ENCODE peak calls at places on chromosomes 16 and 17, in four cellular contexts. One of them, this sample, is unnamed. For H3K36me3, the result is how much of the 10 kb centered on the place peaks cover.

GRCh38 chr16:86566601-86566965 is at the start of gene FOXC2:
- DNase-seq in K562: peak
- DNase-seq in thyroid gland: peak
- DNase-seq in uterus: peak
- DNase-seq in this sample: peak

GRCh38 chr16:77496934-77497333 is 62.1 kb upstream of the ADAMTS18 start:
- DNase-seq in K562: no peak
- DNase-seq in thyroid gland: no peak
- DNase-seq in uterus: no peak
- DNase-seq in this sample: no peak

GRCh38 chr17:694239-694638 is 20.4 kb downstream of the VPS53 start:
- DNase-seq in K562: no peak
- DNase-seq in thyroid gland: no peak
- DNase-seq in uterus: no peak
- DNase-seq in this sample: no peak

GRCh38 chr16:65497571-65497970 is 375.7 kb upstream of the CDH11 start:
- DNase-seq in K562: no peak
- DNase-seq in thyroid gland: no peak
- DNase-seq in uterus: no peak
- DNase-seq in this sample: no peak

GRCh38 chr17:80339731-80340456 is 75.1 kb upstream of the ENDOV start:
- DNase-seq in K562: no peak
- DNase-seq in thyroid gland: no peak
- DNase-seq in uterus: no peak
- DNase-seq in this sample: no peak

GRCh38 chr16:31703526-31704128 is 170.0 kb upstream of the ZNF267 start:
- DNase-seq in K562: no peak
- DNase-seq in thyroid gland: no peak
- DNase-seq in uterus: no peak
- DNase-seq in this sample: no peak

GRCh38 chr16:54048994-54049929 is 237.3 kb downstream of the IRX3 start:
- DNase-seq in K562: no peak
- DNase-seq in thyroid gland: no peak
- DNase-seq in uterus: no peak
- DNase-seq in this sample: no peak

GRCh38 chr17:72119280-72119962 is 1.4 kb upstream of the SOX9 start:
- DNase-seq in K562: no peak
- DNase-seq in thyroid gland: no peak
- DNase-seq in uterus: no peak
- DNase-seq in this sample: no peak

GRCh38 chr17:33873218-33873617 is 381.9 kb upstream of the CCL2 start:
- DNase-seq in K562: peak
- DNase-seq in thyroid gland: no peak
- DNase-seq in uterus: no peak
- DNase-seq in this sample: no peak

GRCh38 chr16:66894055-66894454 is 13.7 kb downstream of the PDP2 start:
- DNase-seq in K562: no peak
- DNase-seq in thyroid gland: no peak
- DNase-seq in uterus: no peak
- DNase-seq in this sample: no peak

GRCh38 chr17:45114117-45114932 is 18.0 kb downstream of the PLCD3 start:
- DNase-seq in K562: no peak
- DNase-seq in thyroid gland: no peak
- DNase-seq in uterus: no peak
- DNase-seq in this sample: no peak

GRCh38 chr16:80964351-80964750 is 42.3 kb downstream of the CMC2 start:
- DNase-seq in K562: no peak
- DNase-seq in thyroid gland: no peak
- DNase-seq in uterus: no peak
- DNase-seq in this sample: no peak

GRCh38 chr16:57186630-57187507 is 740 bp downstream of the RSPRY1 start:
- DNase-seq in K562: peak
- DNase-seq in thyroid gland: peak
- DNase-seq in uterus: peak
- DNase-seq in this sample: peak

GRCh38 chr17:66302761-66303626 is 581 bp downstream of the PRKCA start:
- DNase-seq in K562: peak
- DNase-seq in thyroid gland: peak
- DNase-seq in uterus: peak
- DNase-seq in this sample: peak

GRCh38 chr17:57356722-57357391 is 100.5 kb downstream of the MSI2 start:
- DNase-seq in K562: no peak
- DNase-seq in thyroid gland: no peak
- DNase-seq in uterus: no peak
- DNase-seq in this sample: peak

GRCh38 chr16:65301029-65301428 is 179.2 kb upstream of the CDH11 start:
- DNase-seq in K562: no peak
- DNase-seq in thyroid gland: no peak
- DNase-seq in uterus: no peak
- DNase-seq in this sample: no peak

GRCh38 chr16:77885596-77886295 is 97.4 kb downstream of the VAT1L start:
- DNase-seq in K562: no peak
- DNase-seq in thyroid gland: peak
- DNase-seq in uterus: no peak
- DNase-seq in this sample: no peak

GRCh38 chr16:89442588-89442987 is 47.8 kb downstream of the ANKRD11 start:
- DNase-seq in K562: no peak
- DNase-seq in thyroid gland: peak
- DNase-seq in uterus: no peak
- DNase-seq in this sample: no peak

GRCh38 chr17:38539386-38539785 is 66.4 kb downstream of the SRCIN1 start:
- DNase-seq in K562: no peak
- DNase-seq in thyroid gland: no peak
- DNase-seq in uterus: no peak
- DNase-seq in this sample: no peak

GRCh38 chr16:50213939-50214519 is 52.3 kb upstream of the ADCY7 start:
- DNase-seq in K562: peak
- DNase-seq in thyroid gland: no peak
- DNase-seq in uterus: no peak
- DNase-seq in this sample: no peak

GRCh38 chr16:37511-37910 is 15.9 kb downstream of the POLR3K start:
- DNase-seq in K562: no peak
- DNase-seq in thyroid gland: no peak
- DNase-seq in uterus: no peak
- DNase-seq in this sample: no peak

GRCh38 chr17:16962804-16963203 is 9.1 kb downstream of the TNFRSF13B start:
- DNase-seq in K562: no peak
- DNase-seq in thyroid gland: no peak
- DNase-seq in uterus: no peak
- DNase-seq in this sample: peak

GRCh38 chr16:7511549-7512260 is 179.1 kb downstream of the RBFOX1 start:
- DNase-seq in K562: no peak
- DNase-seq in thyroid gland: no peak
- DNase-seq in uterus: no peak
- DNase-seq in this sample: no peak

GRCh38 chr17:66466933-66467367 is 164.5 kb downstream of the PRKCA start:
- DNase-seq in K562: peak
- DNase-seq in thyroid gland: no peak
- DNase-seq in uterus: peak
- DNase-seq in this sample: no peak

GRCh38 chr17:1434150-1434549 is 21.9 kb downstream of the CRK start:
- DNase-seq in K562: no peak
- DNase-seq in thyroid gland: no peak
- DNase-seq in uterus: no peak
- DNase-seq in this sample: no peak

GRCh38 chr17:66123163-66123562 is 68.8 kb downstream of the CEP112 start:
- DNase-seq in K562: no peak
- DNase-seq in thyroid gland: no peak
- DNase-seq in uterus: no peak
- DNase-seq in this sample: no peak

GRCh38 chr17:19260958-19261357 is 23.8 kb downstream of the EPN2 start:
- DNase-seq in K562: no peak
- DNase-seq in thyroid gland: no peak
- DNase-seq in uterus: no peak
- DNase-seq in this sample: no peak

GRCh38 chr17:44402564-44403172 is 13.2 kb upstream of the ITGA2B start:
- DNase-seq in K562: no peak
- DNase-seq in thyroid gland: no peak
- DNase-seq in uterus: no peak
- DNase-seq in this sample: no peak

GRCh38 chr16:2817496-2818277 is 650 bp downstream of the PRSS21 start:
- DNase-seq in K562: peak
- DNase-seq in thyroid gland: no peak
- DNase-seq in uterus: no peak
- DNase-seq in this sample: no peak

GRCh38 chr17:76382803-76383644 is 1.4 kb upstream of the SPHK1 start:
- DNase-seq in K562: peak
- DNase-seq in thyroid gland: peak
- DNase-seq in uterus: no peak
- DNase-seq in this sample: no peak

GRCh38 chr17:76384222-76384986 is at the start of gene SPHK1:
- DNase-seq in K562: peak
- DNase-seq in thyroid gland: peak
- DNase-seq in uterus: peak
- DNase-seq in this sample: peak

GRCh38 chr17:76382305-76382802 is 2.1 kb upstream of the SPHK1 start:
- DNase-seq in K562: peak
- DNase-seq in thyroid gland: peak
- DNase-seq in uterus: no peak
- DNase-seq in this sample: no peak

GRCh38 chr17:76384987-76385891 is 830 bp downstream of the SPHK1 start:
- DNase-seq in K562: peak
- DNase-seq in thyroid gland: peak
- DNase-seq in uterus: peak
- DNase-seq in this sample: no peak

GRCh38 chr17:76383645-76384221 is 676 bp upstream of the SPHK1 start:
- DNase-seq in K562: peak
- DNase-seq in thyroid gland: peak
- DNase-seq in uterus: peak
- DNase-seq in this sample: no peak
- H3K4me3 ChIP-seq in K562: peak
- H3K4me3 ChIP-seq in thyroid gland: peak
- H3K4me3 ChIP-seq in uterus: peak
- H3K4me3 ChIP-seq in this sample: peak

GRCh38 chr16:23666919-23667659 is 11.6 kb upstream of the PLK1 start:
- DNase-seq in K562: peak
- DNase-seq in thyroid gland: no peak
- DNase-seq in uterus: no peak
- DNase-seq in this sample: peak
- H3K36me3 ChIP-seq in K562: half or more
- H3K36me3 ChIP-seq in thyroid gland: half or more
- H3K36me3 ChIP-seq in uterus: under half
- H3K36me3 ChIP-seq in this sample: under half

GRCh38 chr17:30291571-30292489 is at the start of gene BLMH:
- DNase-seq in K562: peak
- DNase-seq in thyroid gland: peak
- DNase-seq in uterus: peak
- DNase-seq in this sample: peak
- TF ChIP-seq POLR2A in K562: peak
- TF ChIP-seq POLR2A in thyroid gland: peak
- TF ChIP-seq POLR2A in uterus: peak
- TF ChIP-seq POLR2A in this sample: no peak

DNA sequence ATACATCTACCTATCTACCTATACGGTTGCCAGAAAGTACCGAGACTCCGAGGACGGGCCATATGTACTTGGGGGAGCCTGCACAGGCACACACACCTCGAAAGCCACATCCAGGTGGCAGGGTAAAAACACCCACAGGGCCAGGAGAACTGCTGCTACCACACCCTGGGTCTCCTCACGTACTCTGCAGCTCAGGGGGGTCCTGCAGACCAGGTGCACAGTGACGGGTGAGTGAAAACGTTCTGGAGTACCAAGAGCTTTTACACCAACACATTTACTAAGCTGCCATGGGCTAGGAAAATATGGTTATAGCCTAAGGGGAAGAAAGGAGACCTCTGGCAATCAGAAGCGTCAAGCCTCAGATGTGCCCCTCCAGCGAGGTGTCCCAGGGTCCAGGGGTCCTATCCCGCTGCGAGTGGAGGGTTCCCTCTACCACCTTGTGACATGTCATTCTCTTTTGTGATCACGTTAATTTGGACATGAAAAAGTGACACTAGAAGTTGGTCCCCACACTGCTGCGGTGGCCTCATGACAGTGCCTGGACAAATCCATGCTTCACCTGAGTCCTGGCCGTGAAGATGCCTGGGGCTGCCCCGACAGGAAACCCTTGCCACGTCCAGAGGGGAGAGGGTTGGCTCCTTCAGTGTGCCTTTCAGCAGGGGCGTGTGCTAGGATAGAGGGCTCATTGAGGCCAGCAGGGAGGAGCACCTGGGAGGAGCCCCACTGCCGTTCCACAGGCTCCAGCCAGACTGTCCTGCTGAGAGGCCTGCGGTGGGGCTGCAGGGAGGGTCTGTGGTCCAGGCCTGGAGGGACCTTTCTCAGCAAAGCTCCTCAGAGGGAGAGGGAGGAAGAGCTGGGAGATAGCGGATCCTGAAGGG is 1.8 kb downstream of the CANT1 start:
- DNase-seq in K562: no peak
- DNase-seq in thyroid gland: no peak
- DNase-seq in uterus: peak
- DNase-seq in this sample: peak
- H3K4me3 ChIP-seq in K562: peak
- H3K4me3 ChIP-seq in thyroid gland: no peak
- H3K4me3 ChIP-seq in uterus: no peak
- H3K4me3 ChIP-seq in this sample: no peak

DNA sequence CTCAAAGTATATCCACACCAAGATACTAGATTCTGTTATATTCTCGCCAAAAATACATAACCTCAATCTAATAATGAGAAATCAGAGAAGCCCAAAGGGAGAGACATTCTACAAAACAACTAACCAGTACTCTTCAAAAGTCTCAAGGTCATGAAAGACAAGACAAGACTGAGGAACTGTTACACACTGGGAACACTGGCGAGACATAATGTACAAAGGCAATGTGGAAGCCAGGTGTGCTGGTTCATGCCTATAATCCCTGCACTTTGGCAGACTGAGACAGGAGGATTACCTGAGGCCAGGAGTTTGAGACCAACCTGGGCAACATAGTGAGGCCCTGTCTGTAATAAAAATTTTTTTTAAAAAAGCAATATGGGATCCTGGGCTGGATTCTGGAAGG is 85.9 kb downstream of the SPAG9 start:
- DNase-seq in K562: no peak
- DNase-seq in thyroid gland: no peak
- DNase-seq in uterus: no peak
- DNase-seq in this sample: no peak
- H3K36me3 ChIP-seq in K562: half or more
- H3K36me3 ChIP-seq in thyroid gland: under half
- H3K36me3 ChIP-seq in uterus: under half
- H3K36me3 ChIP-seq in this sample: under half

This sample was measured in testis.